ENCODE peak calls at places on chromosome 7, in four cellular contexts. C is omental fat pad, I is occipital lobe, O is iris pigment epithelial cell. K is an unnamed sample.

GRCh38 chr7:129255800-129256199 is 31.0 kb downstream of the AHCYL2 start:
- DNase-seq in C (no peak), I (no peak), O (no peak), K (no peak)

GRCh38 chr7:106223156-106223555 is 61.6 kb downstream of the NAMPT start:
- DNase-seq in C (no peak), I (no peak), O (no peak), K (no peak)

GRCh38 chr7:30729642-30730041 is 22.3 kb upstream of the INMT start:
- DNase-seq in C (no peak), I (no peak), O (no peak), K (no peak)

GRCh38 chr7:51666261-51666660 is 349.7 kb upstream of the COBL start:
- DNase-seq in C (no peak), I (no peak), O (no peak), K (no peak)

GRCh38 chr7:114922652-114923402 is 933 bp downstream of the MDFIC start:
- DNase-seq in C (no peak), I (no peak), O (peak), K (peak)

GRCh38 chr7:136677456-136678365 is 190.7 kb upstream of the CHRM2 start:
- DNase-seq in C (no peak), I (no peak), O (peak), K (no peak)

GRCh38 chr7:34821965-34822558 is 164.0 kb downstream of the NPSR1 start:
- DNase-seq in C (no peak), I (no peak), O (no peak), K (no peak)

GRCh38 chr7:45647426-45647825 is 73.3 kb downstream of the ADCY1 start:
- DNase-seq in C (no peak), I (peak), O (no peak), K (no peak)

GRCh38 chr7:55977831-55978230 is 13.4 kb downstream of the NIPSNAP2 start:
- DNase-seq in C (no peak), I (peak), O (peak), K (no peak)

GRCh38 chr7:26440993-26441636 is 149.5 kb downstream of the SNX10 start:
- DNase-seq in C (no peak), I (no peak), O (no peak), K (no peak)

GRCh38 chr7:90337106-90337505 is 9.4 kb upstream of the GTPBP10 start:
- DNase-seq in C (no peak), I (no peak), O (peak), K (no peak)

GRCh38 chr7:100583132-100584045 is 2.5 kb downstream of the LRCH4 start:
- DNase-seq in C (no peak), I (no peak), O (peak), K (peak)

GRCh38 chr7:16080131-16080530 is 341.2 kb downstream of the CRPPA start:
- DNase-seq in C (no peak), I (no peak), O (peak), K (no peak)

GRCh38 chr7:22176791-22177412 is 180.1 kb downstream of the RAPGEF5 start:
- DNase-seq in C (no peak), I (no peak), O (no peak), K (no peak)

GRCh38 chr7:139828880-139829653 is at the start of gene TBXAS1:
- DNase-seq in C (no peak), I (no peak), O (peak), K (no peak)